ENCODE peak calls at places on chromosomes 4 and X, in six cellular contexts. One of them, this sample, is unnamed.

GRCh38 chr4:72984351-72984750 is 85.2 kb downstream of the COX18 start:
- DNase-seq in GM20000: no peak
- DNase-seq in H54: no peak
- DNase-seq in RWPE1: no peak
- DNase-seq in effector CD4-positive, alpha-beta T cell: no peak
- DNase-seq in NCI-H2171: no peak
- DNase-seq in this sample: no peak

GRCh38 chr4:84782517-84782916 is 184.0 kb downstream of the WDFY3 start:
- DNase-seq in H54: no peak
- DNase-seq in GM20000: no peak
- DNase-seq in NCI-H2171: no peak
- DNase-seq in effector CD4-positive, alpha-beta T cell: no peak
- DNase-seq in RWPE1: no peak
- DNase-seq in this sample: no peak

GRCh38 chr4:9841072-9841471 is 59.6 kb downstream of the DRD5 start:
- DNase-seq in H54: no peak
- DNase-seq in effector CD4-positive, alpha-beta T cell: no peak
- DNase-seq in GM20000: no peak
- DNase-seq in RWPE1: no peak
- DNase-seq in NCI-H2171: no peak
- DNase-seq in this sample: no peak

GRCh38 chr4:60683357-60683756 is 516.8 kb upstream of the ADGRL3 start:
- DNase-seq in NCI-H2171: no peak
- DNase-seq in H54: peak
- DNase-seq in effector CD4-positive, alpha-beta T cell: no peak
- DNase-seq in GM20000: no peak
- DNase-seq in RWPE1: peak
- DNase-seq in this sample: no peak

GRCh38 chr4:16692493-16692892 is 206.0 kb downstream of the LDB2 start:
- DNase-seq in GM20000: no peak
- DNase-seq in effector CD4-positive, alpha-beta T cell: no peak
- DNase-seq in NCI-H2171: no peak
- DNase-seq in RWPE1: no peak
- DNase-seq in H54: no peak
- DNase-seq in this sample: no peak

GRCh38 chr4:139761461-139761860 is 95.8 kb downstream of the MGST2 start:
- DNase-seq in NCI-H2171: peak
- DNase-seq in GM20000: no peak
- DNase-seq in RWPE1: peak
- DNase-seq in effector CD4-positive, alpha-beta T cell: no peak
- DNase-seq in H54: no peak
- DNase-seq in this sample: peak

GRCh38 chr4:48311896-48312295 is 29.4 kb upstream of the SLAIN2 start:
- DNase-seq in NCI-H2171: no peak
- DNase-seq in H54: no peak
- DNase-seq in effector CD4-positive, alpha-beta T cell: no peak
- DNase-seq in GM20000: no peak
- DNase-seq in RWPE1: no peak
- DNase-seq in this sample: no peak

GRCh38 chr4:11548529-11549176 is 120.0 kb upstream of the HS3ST1 start:
- DNase-seq in effector CD4-positive, alpha-beta T cell: no peak
- DNase-seq in RWPE1: peak
- DNase-seq in GM20000: no peak
- DNase-seq in H54: no peak
- DNase-seq in NCI-H2171: no peak
- DNase-seq in this sample: no peak

GRCh38 chr4:124431663-124432192 is 280.8 kb downstream of the ANKRD50 start:
- DNase-seq in effector CD4-positive, alpha-beta T cell: no peak
- DNase-seq in H54: no peak
- DNase-seq in NCI-H2171: no peak
- DNase-seq in RWPE1: no peak
- DNase-seq in GM20000: no peak
- DNase-seq in this sample: no peak

GRCh38 chr4:99827857-99828256 is 11.2 kb downstream of the DAPP1 start:
- DNase-seq in effector CD4-positive, alpha-beta T cell: no peak
- DNase-seq in RWPE1: no peak
- DNase-seq in GM20000: no peak
- DNase-seq in H54: no peak
- DNase-seq in NCI-H2171: no peak
- DNase-seq in this sample: no peak

GRCh38 chr4:175035907-175036306 is 117.7 kb downstream of the ADAM29 start:
- DNase-seq in H54: peak
- DNase-seq in RWPE1: no peak
- DNase-seq in GM20000: no peak
- DNase-seq in effector CD4-positive, alpha-beta T cell: no peak
- DNase-seq in NCI-H2171: no peak
- DNase-seq in this sample: no peak

GRCh38 chr4:100651499-100652165 is 133.8 kb upstream of the EMCN start:
- DNase-seq in effector CD4-positive, alpha-beta T cell: no peak
- DNase-seq in H54: no peak
- DNase-seq in GM20000: no peak
- DNase-seq in NCI-H2171: no peak
- DNase-seq in RWPE1: no peak
- DNase-seq in this sample: no peak

GRCh38 chr4:168589154-168589553 is 92.3 kb downstream of the PALLD start:
- DNase-seq in H54: no peak
- DNase-seq in GM20000: no peak
- DNase-seq in effector CD4-positive, alpha-beta T cell: no peak
- DNase-seq in RWPE1: peak
- DNase-seq in NCI-H2171: peak
- DNase-seq in this sample: no peak

GRCh38 chr4:38266616-38267015 is 306.4 kb downstream of the PTTG2 start:
- DNase-seq in NCI-H2171: no peak
- DNase-seq in RWPE1: no peak
- DNase-seq in GM20000: no peak
- DNase-seq in effector CD4-positive, alpha-beta T cell: no peak
- DNase-seq in H54: peak
- DNase-seq in this sample: no peak

GRCh38 chrX:56784666-56785065 is 55.6 kb downstream of the NBDY start:
- DNase-seq in NCI-H2171: no peak
- DNase-seq in GM20000: no peak
- DNase-seq in RWPE1: no peak
- DNase-seq in effector CD4-positive, alpha-beta T cell: no peak
- DNase-seq in H54: no peak
- DNase-seq in this sample: no peak

GRCh38 chr4:82381235-82381634 is 7.4 kb upstream of the HNRNPD start:
- DNase-seq in RWPE1: no peak
- DNase-seq in effector CD4-positive, alpha-beta T cell: no peak
- DNase-seq in NCI-H2171: no peak
- DNase-seq in GM20000: no peak
- DNase-seq in H54: no peak
- DNase-seq in this sample: no peak